ENCODE peak calls at places on chromosomes 7 and 10, in four cellular contexts. O is A549; E is CD4-positive, alpha-beta T cell; X is gastrocnemius medialis. P is an unnamed sample.

GRCh38 chr10:12103743-12104142 is 25.7 kb upstream of the SEC61A2 start:
- ATAC-seq in O (no peak), E (no peak), X (no peak), P (no peak)

GRCh38 chr10:86243651-86244155 is 122.9 kb downstream of the GRID1 start:
- ATAC-seq in E (no peak), X (no peak), O (no peak), P (no peak)

GRCh38 chr7:73606801-73607691 is 17.3 kb downstream of the MLXIPL start:
- ATAC-seq in X (peak; percentile 27), O (peak; percentile 83), E (peak; percentile 86), P (peak; percentile 65)

GRCh38 chr7:4549681-4550080 is 132.4 kb upstream of the FOXK1 start:
- ATAC-seq in O (no peak), X (no peak), E (no peak), P (no peak)

GRCh38 chr10:119166111-119166500 is 592 bp upstream of the SFXN4 start:
- ATAC-seq in X (no peak), O (peak; percentile 43), E (peak; percentile 19), P (no peak)

GRCh38 chr10:74993649-74994048 is 117.8 kb upstream of the SAMD8 start:
- ATAC-seq in E (no peak), O (no peak), X (no peak), P (no peak)

GRCh38 chr7:76405738-76406137 is 3.8 kb downstream of the SSC4D start:
- ATAC-seq in E (no peak), X (no peak), O (no peak), P (no peak)

GRCh38 chr10:84863675-84864074 is 535.3 kb downstream of the CCSER2 start:
- ATAC-seq in E (no peak), X (no peak), O (no peak), P (no peak)

GRCh38 chr7:55075464-55075971 is 56.7 kb downstream of the EGFR start:
- ATAC-seq in X (peak; percentile 89), E (no peak), O (no peak), P (peak; percentile 71)

GRCh38 chr7:139479620-139480019 is 3.9 kb downstream of the KLRG2 start:
- ATAC-seq in E (no peak), X (no peak), O (no peak), P (no peak)

GRCh38 chr7:5500777-5501350 is 77.2 kb upstream of the TNRC18 start:
- ATAC-seq in X (no peak), O (no peak), E (no peak), P (no peak)

GRCh38 chr7:47557317-47557985 is 24.5 kb downstream of the TNS3 start:
- ATAC-seq in E (no peak), O (peak; percentile 81), X (peak; percentile 68), P (peak; percentile 59)

GRCh38 chr10:80411267-80411668 is 2.9 kb downstream of the PRXL2A start:
- ATAC-seq in E (no peak), O (no peak), X (no peak), P (no peak)

GRCh38 chr7:42742321-42742720 is 169.5 kb downstream of the C7orf25 start:
- ATAC-seq in X (no peak), E (no peak), O (no peak), P (no peak)

GRCh38 chr7:95508780-95509179 is 23.0 kb downstream of the ASB4 start:
- ATAC-seq in E (no peak), O (no peak), X (no peak), P (no peak)

GRCh38 chr7:129771928-129772479 is 160.5 kb downstream of the NRF1 start:
- ATAC-seq in E (no peak), O (no peak), X (no peak), P (no peak)

GRCh38 chr10:42940487-42941157 is 136.2 kb upstream of the RET start:
- ATAC-seq in O (no peak), E (no peak), X (no peak), P (no peak)

GRCh38 chr7:114109299-114109698 is 190.5 kb upstream of the PPP1R3A start:
- ATAC-seq in E (no peak), X (no peak), O (no peak), P (no peak)

GRCh38 chr7:129144834-129145668 is 544 bp downstream of the TSPAN33 start:
- ATAC-seq in X (peak; percentile 28), E (peak; percentile 55), O (peak; percentile 62), P (no peak)

GRCh38 chr7:63092951-63093350 is 905.7 kb upstream of the ZNF722 start:
- ATAC-seq in O (no peak), E (no peak), X (no peak), P (no peak)

GRCh38 chr7:63093481-63093880 is 905.2 kb upstream of the ZNF722 start:
- ATAC-seq in O (no peak), X (no peak), E (no peak), P (no peak)

GRCh38 chr7:63087575-63088190 is 911.0 kb upstream of the ZNF722 start:
- ATAC-seq in X (no peak), E (no peak), O (no peak), P (no peak)
- H3K9me3 ChIP-seq in X (peaks cover 9% of the 10 kb centered on the region), E (peaks cover 49% of the 10 kb centered on the region), O (peaks cover 39% of the 10 kb centered on the region), P (peaks cover 69% of the 10 kb centered on the region)

DNA sequence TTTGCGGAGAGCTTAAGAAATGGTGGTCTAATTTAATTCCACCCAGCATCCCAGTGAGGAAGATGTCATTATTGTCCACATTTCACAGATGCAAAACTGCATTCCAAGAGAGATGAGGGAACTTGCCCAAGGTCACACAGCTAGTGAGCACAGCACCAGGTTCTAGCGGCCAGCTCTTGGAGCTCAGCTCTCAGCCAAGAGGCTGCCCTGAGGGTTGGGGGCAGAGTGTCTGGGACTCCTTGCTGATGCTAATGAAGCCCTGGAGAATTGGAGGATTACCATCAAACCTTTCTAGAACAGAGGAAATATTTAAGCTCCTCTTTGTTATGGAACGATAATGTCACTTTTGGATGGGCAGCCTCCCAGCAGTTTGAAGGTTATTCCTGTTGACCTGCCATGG is 48.0 kb downstream of the PLPP4 start:
- ATAC-seq in E (no peak), X (no peak), O (no peak), P (no peak)
- H3K27ac ChIP-seq in E (no peak overlapping the region), X (no peak overlapping the region), O (no peak overlapping the region), P (no peak overlapping the region)

DNA sequence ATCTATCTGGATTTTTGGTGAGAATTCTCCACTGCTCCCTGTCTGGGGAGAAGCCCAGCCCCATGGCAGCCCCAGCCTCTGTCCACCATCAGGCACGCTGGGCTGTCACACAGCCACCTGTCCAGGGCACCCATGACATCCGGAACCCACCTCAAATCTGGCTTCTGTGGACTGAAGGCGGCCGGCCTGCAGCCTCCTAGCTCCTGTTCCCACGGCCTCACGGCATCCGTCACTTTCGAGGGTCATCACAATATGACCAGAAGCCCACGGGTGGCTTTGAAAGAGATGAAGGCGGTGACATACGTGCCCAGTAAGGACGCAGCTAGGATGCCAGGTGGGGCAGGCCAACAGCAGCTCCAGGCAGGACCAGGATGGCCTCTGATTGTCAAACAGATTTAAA is 140.9 kb downstream of the PTPRN2 start:
- ATAC-seq in O (no peak), E (no peak), X (no peak), P (no peak)
- H3K9me3 ChIP-seq in O (no peaks in the 10 kb centered on the region), E (no peaks in the 10 kb centered on the region), X (no peaks in the 10 kb centered on the region), P (no peaks in the 10 kb centered on the region)

DNA sequence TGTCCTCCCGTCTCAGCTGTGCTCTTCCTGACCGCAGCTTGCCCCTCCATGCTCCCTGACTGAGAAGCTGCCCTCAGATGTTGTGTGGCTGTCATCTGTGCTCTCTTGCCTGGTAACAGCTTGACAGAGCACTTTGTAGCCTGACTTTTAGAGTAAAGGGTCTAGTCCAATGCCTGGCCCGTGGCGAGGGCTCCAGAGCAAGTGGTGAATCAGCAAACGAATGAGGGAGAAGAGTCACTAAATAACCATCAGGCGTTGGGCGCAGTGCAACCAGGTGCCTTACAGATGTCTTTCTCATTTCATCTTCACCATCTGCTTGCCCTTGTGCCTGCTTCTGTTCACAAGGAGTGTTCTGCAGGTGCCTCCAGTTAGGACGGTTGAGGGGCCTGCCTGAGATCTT is 45.6 kb downstream of the MKI67 start:
- ATAC-seq in E (no peak), O (no peak), X (no peak), P (no peak)
- H3K27ac ChIP-seq in E (no peak overlapping the region), O (no peak overlapping the region), X (no peak overlapping the region), P (no peak overlapping the region)

GRCh38 chr7:158108646-158109293 is 478.9 kb downstream of the PTPRN2 start:
- ATAC-seq in O (no peak), E (no peak), X (no peak), P (no peak)
- H3K9me3 ChIP-seq in O (peaks cover 12% of the 10 kb centered on the region), E (no peaks in the 10 kb centered on the region), X (no peaks in the 10 kb centered on the region), P (no peaks in the 10 kb centered on the region)

GRCh38 chr7:27203964-27204594 is 4.2 kb upstream of the HOXA13 start:
- ATAC-seq in E (no peak), X (no peak), O (no peak), P (no peak)
- H3K27ac ChIP-seq in E (no peak overlapping the region), X (no peak overlapping the region), O (no peak overlapping the region), P (no peak overlapping the region)

GRCh38 chr7:64521409-64521984 is 41.4 kb downstream of the ZNF680 start:
- ATAC-seq in O (no peak), E (no peak), X (no peak), P (no peak)
- H3K9me3 ChIP-seq in O (peaks cover 76% of the 10 kb centered on the region), E (peaks cover 89% of the 10 kb centered on the region), X (peaks cover 78% of the 10 kb centered on the region), P (peaks cover 83% of the 10 kb centered on the region)